ENCODE peak calls at places on chromosomes 5 and 9, in ten cellular contexts. W, Y, C, E, N, L, V, K, T and Q are unnamed samples.

GRCh38 chr9:137685886-137686420 is 67.1 kb downstream of the EHMT1 start:
- DNase-seq in W (no peak), Y (no peak), C (peak), E (no peak), N (no peak), L (no peak), V (no peak), K (no peak), T (no peak), Q (no peak)

GRCh38 chr5:140357731-140358093 is 2.3 kb upstream of the SLC4A9 start:
- DNase-seq in W (peak), Y (peak), C (peak), E (peak), N (peak), L (peak), V (peak), K (peak), T (peak), Q (peak)

GRCh38 chr9:132673355-132673754 is 3.1 kb downstream of the GTF3C4 start:
- DNase-seq in W (peak), Y (peak), C (no peak), E (no peak), N (no peak), L (no peak), V (no peak), K (no peak), T (no peak), Q (no peak)

GRCh38 chr9:35518212-35518917 is 28.5 kb downstream of the RUSC2 start:
- DNase-seq in W (no peak), Y (no peak), C (no peak), E (peak), N (no peak), L (peak), V (peak), K (no peak), T (no peak), Q (peak)

GRCh38 chr9:73116030-73116429 is 35.6 kb upstream of the ANXA1 start:
- DNase-seq in W (no peak), Y (no peak), C (no peak), E (no peak), N (no peak), L (no peak), V (no peak), K (no peak), T (no peak), Q (no peak)

GRCh38 chr5:112697301-112697700 is 40.4 kb upstream of the APC start:
- DNase-seq in W (no peak), Y (no peak), C (no peak), E (no peak), N (no peak), L (no peak), V (no peak), K (no peak), T (no peak), Q (no peak)

GRCh38 chr9:91174772-91175171 is 186.9 kb downstream of the AUH start:
- DNase-seq in W (no peak), Y (no peak), C (no peak), E (no peak), N (no peak), L (no peak), V (no peak), K (no peak), T (no peak), Q (no peak)

GRCh38 chr5:175715627-175716522 is 58.0 kb downstream of the HRH2 start:
- DNase-seq in W (no peak), Y (no peak), C (peak), E (no peak), N (no peak), L (no peak), V (no peak), K (peak), T (peak), Q (no peak)

GRCh38 chr5:14895301-14895700 is 23.7 kb upstream of the ANKH start:
- DNase-seq in W (no peak), Y (no peak), C (no peak), E (no peak), N (no peak), L (no peak), V (no peak), K (no peak), T (no peak), Q (no peak)

GRCh38 chr5:128081111-128081865 is 2.3 kb upstream of the SLC12A2 start:
- DNase-seq in W (peak), Y (peak), C (no peak), E (no peak), N (no peak), L (no peak), V (no peak), K (no peak), T (no peak), Q (no peak)

GRCh38 chr5:88657166-88657565 is 225.8 kb downstream of the MEF2C start:
- DNase-seq in W (no peak), Y (no peak), C (no peak), E (no peak), N (no peak), L (no peak), V (no peak), K (no peak), T (no peak), Q (no peak)

GRCh38 chr5:167699434-167699833 is 592.0 kb upstream of the WWC1 start:
- DNase-seq in W (no peak), Y (no peak), C (no peak), E (peak), N (no peak), L (no peak), V (peak), K (no peak), T (no peak), Q (no peak)

GRCh38 chr5:95799181-95799835 is 23.2 kb downstream of the GLRX start:
- DNase-seq in W (no peak), Y (no peak), C (no peak), E (no peak), N (no peak), L (no peak), V (no peak), K (no peak), T (no peak), Q (no peak)

GRCh38 chr5:157761690-157762611 is 18.4 kb downstream of the LSM11 start:
- DNase-seq in W (peak), Y (peak), C (no peak), E (peak), N (peak), L (peak), V (peak), K (no peak), T (no peak), Q (no peak)

GRCh38 chr5:75659791-75660453 is 48.7 kb downstream of the ANKDD1B start:
- DNase-seq in W (no peak), Y (no peak), C (no peak), E (no peak), N (no peak), L (no peak), V (no peak), K (no peak), T (no peak), Q (no peak)

GRCh38 chr5:127447822-127448221 is 69.6 kb upstream of the PRRC1 start:
- DNase-seq in W (no peak), Y (no peak), C (no peak), E (no peak), N (no peak), L (no peak), V (no peak), K (no peak), T (no peak), Q (no peak)

GRCh38 chr5:100827481-100827889 is 75.6 kb downstream of the ST8SIA4 start:
- DNase-seq in W (no peak), Y (no peak), C (no peak), E (peak), N (no peak), L (no peak), V (no peak), K (no peak), T (no peak), Q (no peak)

GRCh38 chr5:113900831-113901230 is 387.3 kb downstream of the YTHDC2 start:
- DNase-seq in W (no peak), Y (no peak), C (no peak), E (no peak), N (no peak), L (no peak), V (no peak), K (no peak), T (no peak), Q (no peak)

GRCh38 chr5:126961702-126962101 is 68.7 kb downstream of the MARCHF3 start:
- DNase-seq in W (no peak), Y (no peak), C (no peak), E (no peak), N (no peak), L (no peak), V (no peak), K (no peak), T (no peak), Q (no peak)

GRCh38 chr5:78544531-78545200 is 103.9 kb downstream of the LHFPL2 start:
- DNase-seq in W (peak), Y (no peak), C (no peak), E (no peak), N (peak), L (no peak), V (no peak), K (no peak), T (peak), Q (no peak)

GRCh38 chr5:176355400-176356178 is 6.0 kb downstream of the KIAA1191 start:
- DNase-seq in W (peak), Y (no peak), C (no peak), E (no peak), N (no peak), L (no peak), V (no peak), K (no peak), T (no peak), Q (no peak)

GRCh38 chr9:123265833-123266232 is 2.6 kb downstream of the STRBP start:
- DNase-seq in W (peak), Y (no peak), C (no peak), E (no peak), N (no peak), L (no peak), V (no peak), K (no peak), T (no peak), Q (no peak)

GRCh38 chr9:113651896-113652295 is 188.4 kb downstream of the RGS3 start:
- DNase-seq in W (no peak), Y (no peak), C (peak), E (no peak), N (no peak), L (peak), V (no peak), K (no peak), T (peak), Q (no peak)

GRCh38 chr5:33223563-33224305 is 217.0 kb upstream of the TARS1 start:
- DNase-seq in W (no peak), Y (no peak), C (no peak), E (no peak), N (no peak), L (no peak), V (no peak), K (no peak), T (no peak), Q (no peak)

GRCh38 chr5:180142008-180142803 is 66.8 kb downstream of the RASGEF1C start:
- DNase-seq in W (no peak), Y (no peak), C (no peak), E (no peak), N (no peak), L (no peak), V (no peak), K (peak), T (no peak), Q (no peak)

GRCh38 chr9:92463989-92464388 is 18.3 kb downstream of the ASPN start:
- DNase-seq in W (no peak), Y (no peak), C (no peak), E (no peak), N (no peak), L (no peak), V (no peak), K (no peak), T (no peak), Q (no peak)
- TF ChIP-seq POLR2AphosphoS5 in W (no peak), Y (peak), C (no peak), E (no peak), N (no peak), L (no peak), V (peak), K (no peak), T (peak), Q (peak)

GRCh38 chr5:29460946-29461538 is 1732.4 kb upstream of the CDH6 start:
- DNase-seq in W (no peak), Y (no peak), C (no peak), E (no peak), N (no peak), L (no peak), V (no peak), K (no peak), T (no peak), Q (no peak)
- TF ChIP-seq POLR2AphosphoS5 in W (no peak), Y (no peak), C (no peak), E (no peak), N (no peak), L (no peak), V (no peak), K (no peak), T (no peak), Q (no peak)

DNA sequence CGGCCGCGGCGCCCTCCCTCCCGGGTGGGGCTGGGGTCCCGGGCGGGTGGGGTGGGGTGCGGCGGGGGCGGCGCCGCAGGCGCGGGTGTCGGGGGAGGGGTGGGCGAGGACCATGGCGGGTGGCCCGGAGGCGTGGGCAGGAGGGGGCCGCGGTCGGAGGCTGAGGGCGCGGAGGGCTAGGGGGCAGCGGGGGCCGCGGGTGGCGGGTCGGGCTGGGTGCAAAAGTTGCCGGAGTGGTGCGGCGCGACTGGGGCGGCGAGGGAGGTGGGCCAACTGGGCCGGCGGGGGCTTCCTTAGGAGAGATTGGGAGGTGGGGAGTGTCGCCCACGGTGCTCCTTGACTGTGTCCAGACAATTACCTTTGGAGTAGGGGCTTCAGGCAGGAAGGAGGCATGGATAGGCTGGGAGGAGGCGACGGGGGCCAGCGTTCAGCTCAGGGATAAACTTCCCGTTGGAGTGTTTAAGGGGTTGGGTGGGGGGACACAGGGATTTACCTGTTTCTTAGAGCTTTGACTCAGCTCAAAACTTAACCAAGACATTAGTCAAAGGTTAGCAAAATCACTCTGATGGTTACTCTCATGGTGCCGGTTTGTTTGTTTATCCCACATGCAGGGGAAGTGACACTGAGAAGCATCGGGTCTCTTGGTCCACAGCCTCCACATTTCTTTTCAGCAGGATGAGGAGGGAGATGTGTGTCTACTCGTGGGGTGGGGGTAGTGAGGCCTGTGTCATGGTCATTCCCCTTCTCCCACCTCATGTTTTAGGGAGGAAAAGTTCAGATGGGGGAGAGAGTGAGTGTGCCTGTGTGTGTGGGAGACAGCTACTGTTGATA is 869 bp downstream of the CSNK1G3 start:
- DNase-seq in W (peak), Y (peak), C (peak), E (peak), N (no peak), L (no peak), V (no peak), K (peak), T (peak), Q (peak)
- TF ChIP-seq POLR2AphosphoS5 in W (no peak), Y (no peak), C (no peak), E (no peak), N (no peak), L (no peak), V (no peak), K (no peak), T (no peak), Q (no peak)

GRCh38 chr5:124655943-124656459 is 90.4 kb downstream of the ZNF608 start:
- DNase-seq in W (peak), Y (peak), C (no peak), E (peak), N (no peak), L (peak), V (peak), K (no peak), T (no peak), Q (peak)
- TF ChIP-seq POLR2AphosphoS5 in W (peak), Y (no peak), C (no peak), E (peak), N (no peak), L (peak), V (peak), K (no peak), T (no peak), Q (peak)

GRCh38 chr5:141848771-141849370 is 29.3 kb downstream of the PCDH1 start:
- DNase-seq in W (peak), Y (no peak), C (no peak), E (peak), N (no peak), L (peak), V (peak), K (no peak), T (peak), Q (peak)
- TF ChIP-seq POLR2AphosphoS5 in W (no peak), Y (no peak), C (no peak), E (no peak), N (no peak), L (peak), V (peak), K (no peak), T (peak), Q (peak)